ENCODE peak calls at places on chromosomes 3 and 15, in six cellular contexts. L is IMR-90, H is H1, E is mesenchymal stem cell, F is neuronal stem cell, O is mesendoderm. R is an unnamed sample.
A peak's percentile ranks its signal among the peaks of the same experiment; 100 is the strongest.

GRCh38 chr3:39128951-39129350 is 21.5 kb downstream of the TTC21A start:
- DNase-seq in L (no peak), H (no peak), E (no peak), F (no peak), O (no peak), R (no peak)

GRCh38 chr15:67105065-67105951 is 39.9 kb downstream of the SMAD3 start:
- DNase-seq in L (peak; percentile 99), H (no peak), E (peak; percentile 97), F (no peak), O (peak; percentile 80), R (no peak)

GRCh38 chr15:81288616-81289015 is 35.3 kb downstream of the STARD5 start:
- DNase-seq in L (no peak), H (no peak), E (no peak), F (no peak), O (no peak), R (no peak)

GRCh38 chr3:187896664-187897063 is 151.4 kb upstream of the BCL6 start:
- DNase-seq in L (no peak), H (no peak), E (no peak), F (no peak), O (no peak), R (no peak)

GRCh38 chr15:100601158-100601557 is 826 bp downstream of the LINS1 start:
- DNase-seq in L (no peak), H (no peak), E (peak; percentile 47), F (no peak), O (peak; percentile 19), R (no peak)

GRCh38 chr3:136731274-136731884 is 20.8 kb downstream of the STAG1 start:
- DNase-seq in L (no peak), H (no peak), E (no peak), F (no peak), O (no peak), R (no peak)

GRCh38 chr3:36206936-36207620 is 173.2 kb upstream of the STAC start:
- DNase-seq in L (no peak), H (no peak), E (no peak), F (no peak), O (peak; percentile 7), R (no peak)

GRCh38 chr3:10330319-10330718 is 9.4 kb upstream of the SEC13 start:
- DNase-seq in L (no peak), H (no peak), E (no peak), F (no peak), O (no peak), R (peak; percentile 25)

GRCh38 chr3:129399895-129400357 is 28.5 kb downstream of the EFCAB12 start:
- DNase-seq in L (no peak), H (no peak), E (peak; percentile 30), F (no peak), O (peak; percentile 44), R (no peak)

GRCh38 chr3:79200456-79200855 is 567.3 kb downstream of the ROBO1 start:
- DNase-seq in L (no peak), H (no peak), E (no peak), F (no peak), O (no peak), R (no peak)

GRCh38 chr15:98734472-98735284 is 86.3 kb downstream of the IGF1R start:
- DNase-seq in L (peak; percentile 48), H (no peak), E (peak; percentile 54), F (no peak), O (peak; percentile 56), R (no peak)

GRCh38 chr3:129417354-129417753 is 11.1 kb downstream of the EFCAB12 start:
- DNase-seq in L (peak; percentile 74), H (no peak), E (peak; percentile 94), F (no peak), O (no peak), R (no peak)

GRCh38 chr3:39278616-39278935 is 1.3 kb downstream of the CX3CR1 start:
- DNase-seq in L (no peak), H (no peak), E (no peak), F (no peak), O (no peak), R (peak; percentile 4)

GRCh38 chr3:43391621-43392020 is 105.3 kb downstream of the SNRK start:
- DNase-seq in L (no peak), H (no peak), E (no peak), F (no peak), O (no peak), R (no peak)

GRCh38 chr15:43776718-43777292 is at the start of gene ELL3:
- DNase-seq in L (peak; percentile 59), H (peak; percentile 33), E (no peak), F (peak; percentile 31), O (peak; percentile 87), R (peak; percentile 87)

GRCh38 chr3:179196098-179196497 is 47.9 kb downstream of the PIK3CA start:
- DNase-seq in L (peak; percentile 89), H (no peak), E (peak; percentile 67), F (no peak), O (no peak), R (no peak)

GRCh38 chr3:42123012-42123581 is 31.9 kb downstream of the TRAK1 start:
- DNase-seq in L (peak; percentile 55), H (no peak), E (no peak), F (no peak), O (peak; percentile 15), R (no peak)

GRCh38 chr3:149536429-149536828 is 61.9 kb downstream of the TM4SF4 start:
- DNase-seq in L (no peak), H (no peak), E (peak; percentile 66), F (peak; percentile 63), O (peak; percentile 83), R (peak; percentile 71)

GRCh38 chr15:68574051-68574450 is 4.7 kb upstream of the CORO2B start:
- DNase-seq in L (no peak), H (no peak), E (no peak), F (no peak), O (no peak), R (no peak)

GRCh38 chr3:160697628-160698382 is 20.8 kb downstream of the ARL14 start:
- DNase-seq in L (peak; percentile 63), H (no peak), E (peak; percentile 83), F (no peak), O (peak; percentile 63), R (no peak)

GRCh38 chr3:23809840-23810341 is 4.1 kb downstream of the UBE2E1 start:
- DNase-seq in L (no peak), H (no peak), E (peak; percentile 23), F (no peak), O (peak; percentile 55), R (no peak)

GRCh38 chr15:48868549-48868948 is 9.4 kb upstream of the EID1 start:
- DNase-seq in L (peak; percentile 87), H (no peak), E (peak; percentile 80), F (no peak), O (no peak), R (no peak)

GRCh38 chr15:57732526-57733331 is 26.2 kb downstream of the POLR2M start:
- DNase-seq in L (peak; percentile 50), H (no peak), E (peak; percentile 62), F (peak; percentile 55), O (peak; percentile 68), R (peak; percentile 60)

GRCh38 chr15:57217716-57218598 is 158.3 kb upstream of the CGNL1 start:
- DNase-seq in L (no peak), H (no peak), E (peak; percentile 61), F (peak; percentile 33), O (no peak), R (no peak)

GRCh38 chr15:73002509-73002908 is 49.8 kb upstream of the NEO1 start:
- DNase-seq in L (peak; percentile 97), H (no peak), E (peak; percentile 85), F (no peak), O (no peak), R (no peak)

GRCh38 chr3:184760337-184761119 is 48.7 kb upstream of the MAGEF1 start:
- DNase-seq in L (no peak), H (no peak), E (no peak), F (no peak), O (no peak), R (peak; percentile 16)

GRCh38 chr15:33045066-33045810 is 149.3 kb downstream of the FMN1 start:
- DNase-seq in L (peak; percentile 37), H (no peak), E (no peak), F (no peak), O (no peak), R (no peak)

GRCh38 chr3:134885877-134886621 is 91.0 kb downstream of the EPHB1 start:
- DNase-seq in L (no peak), H (peak; percentile 15), E (no peak), F (no peak), O (peak; percentile 56), R (peak; percentile 60)

GRCh38 chr3:62604746-62605351 is 231.5 kb upstream of the FEZF2 start:
- DNase-seq in L (no peak), H (no peak), E (no peak), F (no peak), O (no peak), R (no peak)

GRCh38 chr3:6120786-6121185 is 740.1 kb upstream of the GRM7 start:
- DNase-seq in L (no peak), H (no peak), E (peak; percentile 78), F (no peak), O (peak; percentile 8), R (no peak)

GRCh38 chr3:6124875-6125274 is 736.0 kb upstream of the GRM7 start:
- DNase-seq in L (no peak), H (no peak), E (no peak), F (no peak), O (no peak), R (no peak)

DNA sequence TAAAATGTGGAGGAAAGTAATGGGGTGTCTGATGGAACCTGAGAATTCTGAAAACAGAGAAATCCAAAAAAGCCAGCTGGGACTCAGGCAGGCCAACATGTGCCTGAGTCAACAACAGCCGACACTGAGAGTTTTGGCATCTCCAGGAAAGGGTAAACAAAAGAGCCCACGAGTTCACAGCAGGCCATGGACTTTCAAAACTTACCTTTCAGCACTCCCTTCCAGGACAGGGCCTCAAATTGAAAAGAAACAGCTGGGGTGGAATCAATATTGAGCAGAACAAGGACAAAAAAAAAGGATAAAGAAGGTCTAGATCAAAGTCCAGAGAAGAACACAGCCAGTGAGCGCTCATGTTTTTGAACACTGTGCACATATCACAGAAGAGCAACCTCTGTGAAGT is 735.4 kb upstream of the GRM7 start:
- DNase-seq in L (no peak), H (peak; percentile 0), E (no peak), F (peak; percentile 11), O (peak; percentile 16), R (no peak)
- H2BK15ac ChIP-seq in L (no peak overlapping the region), H (no peak overlapping the region), E (no peak overlapping the region), F (no peak overlapping the region), O (no peak overlapping the region), R (no peak overlapping the region)

GRCh38 chr3:32817195-32817560 is 619 bp upstream of the TRIM71 start:
- DNase-seq in L (no peak), H (no peak), E (no peak), F (no peak), O (no peak), R (no peak)
- H3K4ac ChIP-seq in L (no peak overlapping the region), H (peak overlapping the region; percentile 6), E (no peak overlapping the region), F (peak overlapping the region; percentile 98), O (peak overlapping the region; percentile 91), R (no peak overlapping the region)

GRCh38 chr3:7346364-7346763 is 485.4 kb downstream of the GRM7 start:
- DNase-seq in L (no peak), H (no peak), E (no peak), F (no peak), O (no peak), R (no peak)
- H2BK15ac ChIP-seq in L (no peak overlapping the region), H (no peak overlapping the region), E (no peak overlapping the region), F (no peak overlapping the region), O (no peak overlapping the region), R (no peak overlapping the region)

DNA sequence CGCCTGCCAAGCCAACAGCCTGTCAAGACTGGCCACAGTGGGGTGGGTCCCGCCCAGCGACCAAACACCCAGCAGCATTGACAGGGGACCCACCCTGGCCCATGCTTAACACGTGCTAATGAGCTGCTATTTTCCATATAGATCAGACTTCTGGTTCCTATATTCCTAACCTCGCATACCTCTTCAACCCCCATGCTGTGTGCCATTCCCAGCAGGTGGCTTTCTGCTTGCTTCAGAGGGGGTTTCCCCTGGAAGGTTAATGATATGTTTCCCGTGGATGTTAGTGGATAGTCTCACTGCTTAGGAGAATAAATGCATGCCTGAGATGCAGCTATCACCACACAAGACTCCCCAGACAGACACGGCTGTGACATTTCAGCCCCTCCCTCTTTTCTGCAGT is 37.9 kb upstream of the MGLL start:
- DNase-seq in L (no peak), H (no peak), E (no peak), F (no peak), O (peak; percentile 10), R (no peak)
- H3K4ac ChIP-seq in L (no peak overlapping the region), H (no peak overlapping the region), E (no peak overlapping the region), F (no peak overlapping the region), O (no peak overlapping the region), R (no peak overlapping the region)